ENCODE peak calls at places on chromosome 2, in five cellular contexts. K is IMR-90, B is brain microvascular endothelial cell, X is ovary, T is psoas muscle. U is an unnamed sample. For H3K27me3, the result is how much of the 10 kb centered on the place peaks cover.

GRCh38 chr2:163347982-163348842 is 387.6 kb downstream of the FIGN start:
- DNase-seq in K (peak), B (peak), X (peak), T (peak), U (peak)

GRCh38 chr2:26982102-26982742 is 11.8 kb downstream of the MAPRE3 start:
- DNase-seq in K (peak), B (peak), X (peak), T (peak), U (no peak)

GRCh38 chr2:20423376-20423775 is 23.5 kb upstream of the RHOB start:
- DNase-seq in K (no peak), B (no peak), X (no peak), T (no peak), U (no peak)

GRCh38 chr2:128420776-128421175 is 102.1 kb upstream of the HS6ST1 start:
- DNase-seq in K (no peak), B (no peak), X (no peak), T (no peak), U (no peak)

GRCh38 chr2:23757686-23758433 is 169.1 kb downstream of the ATAD2B start:
- DNase-seq in K (peak), B (peak), X (no peak), T (no peak), U (no peak)

GRCh38 chr2:61179701-61180639 is 18.0 kb downstream of the C2orf74 start:
- DNase-seq in K (peak), B (peak), X (peak), T (peak), U (no peak)

GRCh38 chr2:173749315-173749714 is 215.9 kb downstream of the SP3 start:
- DNase-seq in K (peak), B (peak), X (no peak), T (no peak), U (no peak)

GRCh38 chr2:122795763-122796162 is 1040.3 kb downstream of the TSN start:
- DNase-seq in K (no peak), B (no peak), X (no peak), T (no peak), U (no peak)

GRCh38 chr2:27915874-27916273 is 25.3 kb downstream of the BABAM2 start:
- DNase-seq in K (peak), B (no peak), X (no peak), T (no peak), U (no peak)

GRCh38 chr2:229300814-229301213 is 29.7 kb upstream of the PID1 start:
- DNase-seq in K (no peak), B (no peak), X (no peak), T (no peak), U (no peak)

GRCh38 chr2:40666438-40666837 is 214.5 kb upstream of the SLC8A1 start:
- DNase-seq in K (no peak), B (no peak), X (no peak), T (no peak), U (peak)

GRCh38 chr2:112881217-112882000 is 29.6 kb upstream of the IL37 start:
- DNase-seq in K (peak), B (peak), X (no peak), T (no peak), U (peak)

GRCh38 chr2:23477392-23477791 is 92.4 kb downstream of the KLHL29 start:
- DNase-seq in K (no peak), B (no peak), X (no peak), T (no peak), U (no peak)

GRCh38 chr2:147091448-147091847 is 753.4 kb upstream of the ACVR2A start:
- DNase-seq in K (no peak), B (no peak), X (no peak), T (no peak), U (no peak)

GRCh38 chr2:44793322-44793870 is 148.1 kb upstream of the SIX3 start:
- DNase-seq in K (peak), B (peak), X (no peak), T (no peak), U (no peak)

GRCh38 chr2:126518206-126518605 is 137.8 kb upstream of the GYPC start:
- DNase-seq in K (no peak), B (no peak), X (no peak), T (no peak), U (no peak)

GRCh38 chr2:135792401-135793152 is 44.4 kb downstream of the LCT start:
- DNase-seq in K (no peak), B (no peak), X (no peak), T (no peak), U (no peak)

GRCh38 chr2:25342372-25343186 is 854 bp upstream of the DNMT3A start:
- DNase-seq in K (peak), B (peak), X (peak), T (peak), U (no peak)

GRCh38 chr2:40758778-40759177 is 306.9 kb upstream of the SLC8A1 start:
- DNase-seq in K (peak), B (no peak), X (no peak), T (no peak), U (no peak)

GRCh38 chr2:119483395-119483753 is 40.9 kb downstream of the SCTR start:
- DNase-seq in K (no peak), B (no peak), X (no peak), T (no peak), U (no peak)

GRCh38 chr2:120253021-120253882 is 600 bp downstream of the RALB start:
- DNase-seq in K (peak), B (peak), X (peak), T (peak), U (no peak)

GRCh38 chr2:16700566-16701259 is 35.1 kb upstream of the CYRIA start:
- DNase-seq in K (no peak), B (no peak), X (no peak), T (no peak), U (no peak)

GRCh38 chr2:43762286-43762685 is 11.6 kb upstream of the DYNC2LI1 start:
- DNase-seq in K (peak), B (no peak), X (no peak), T (no peak), U (no peak)

GRCh38 chr2:88199912-88200682 is 30.0 kb downstream of the THNSL2 start:
- DNase-seq in K (no peak), B (no peak), X (no peak), T (peak), U (no peak)

GRCh38 chr2:196767101-196767500 is 32.4 kb downstream of the GTF3C3 start:
- DNase-seq in K (no peak), B (no peak), X (no peak), T (no peak), U (no peak)

GRCh38 chr2:18477333-18477732 is 83.1 kb downstream of the RDH14 start:
- DNase-seq in K (no peak), B (no peak), X (no peak), T (no peak), U (no peak)

GRCh38 chr2:238655974-238656722 is 191.7 kb upstream of the TWIST2 start:
- DNase-seq in K (no peak), B (no peak), X (no peak), T (no peak), U (no peak)

GRCh38 chr2:158174495-158174894 is 72.8 kb downstream of the UPP2 start:
- DNase-seq in K (no peak), B (no peak), X (no peak), T (no peak), U (no peak)

GRCh38 chr2:53233759-53234547 is 533.7 kb upstream of the CHAC2 start:
- DNase-seq in K (no peak), B (no peak), X (no peak), T (no peak), U (no peak)

GRCh38 chr2:153387203-153387602 is 91.4 kb downstream of the RPRM start:
- DNase-seq in K (no peak), B (no peak), X (peak), T (no peak), U (no peak)

GRCh38 chr2:84904717-84905174 is 710 bp upstream of the TMSB10 start:
- DNase-seq in K (peak), B (peak), X (peak), T (peak), U (no peak)

GRCh38 chr2:215188078-215188477 is 49.7 kb upstream of the ABCA12 start:
- DNase-seq in K (no peak), B (peak), X (no peak), T (no peak), U (no peak)

GRCh38 chr2:181396575-181397062 is 60.6 kb upstream of the ITGA4 start:
- DNase-seq in K (no peak), B (no peak), X (no peak), T (no peak), U (peak)

GRCh38 chr2:196482119-196483065 is 157.1 kb upstream of the CCDC150 start:
- DNase-seq in K (peak), B (peak), X (no peak), T (no peak), U (no peak)

DNA sequence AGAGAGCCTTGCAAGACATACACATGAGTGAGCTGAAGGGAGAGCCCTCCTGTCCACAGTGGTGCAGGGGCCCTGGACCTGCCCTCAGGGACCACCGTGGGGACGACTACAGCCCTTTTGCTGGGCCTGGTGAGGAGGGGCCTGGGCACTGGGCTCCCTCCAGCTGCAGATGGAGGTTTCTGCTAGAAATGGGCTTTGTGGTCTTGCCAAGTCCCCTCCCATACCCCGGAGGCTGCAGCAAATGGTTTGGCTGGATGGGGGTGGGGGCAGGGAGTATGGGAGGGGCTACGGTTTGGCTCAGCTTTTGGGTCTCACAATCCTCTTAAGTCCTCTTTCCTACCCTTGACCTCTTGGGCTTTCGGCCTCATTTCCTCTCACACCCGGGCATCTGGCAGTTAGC is 21.7 kb downstream of the TET3 start:
- DNase-seq in K (no peak), B (no peak), X (peak), T (no peak), U (no peak)
- H3K4me3 ChIP-seq in K (no peak), B (no peak), X (no peak), T (no peak), U (no peak)

GRCh38 chr2:172561270-172561669 is 5.4 kb downstream of the PDK1 start:
- DNase-seq in K (peak), B (no peak), X (no peak), T (no peak), U (no peak)
- TF ChIP-seq CTCF in K (no peak), B (no peak), X (no peak), T (no peak), U (no peak)

GRCh38 chr2:237488295-237488694 is 1.2 kb downstream of the MLPH start:
- DNase-seq in K (no peak), B (no peak), X (no peak), T (no peak), U (no peak)

GRCh38 chr2:237488901-237489860 is 2.1 kb downstream of the MLPH start:
- DNase-seq in K (peak), B (no peak), X (no peak), T (no peak), U (no peak)

GRCh38 chr2:237490805-237491194 is 3.7 kb downstream of the MLPH start:
- DNase-seq in K (no peak), B (no peak), X (no peak), T (no peak), U (no peak)

GRCh38 chr2:237491515-237492118 is 4.6 kb downstream of the MLPH start:
- DNase-seq in K (no peak), B (no peak), X (no peak), T (no peak), U (no peak)

DNA sequence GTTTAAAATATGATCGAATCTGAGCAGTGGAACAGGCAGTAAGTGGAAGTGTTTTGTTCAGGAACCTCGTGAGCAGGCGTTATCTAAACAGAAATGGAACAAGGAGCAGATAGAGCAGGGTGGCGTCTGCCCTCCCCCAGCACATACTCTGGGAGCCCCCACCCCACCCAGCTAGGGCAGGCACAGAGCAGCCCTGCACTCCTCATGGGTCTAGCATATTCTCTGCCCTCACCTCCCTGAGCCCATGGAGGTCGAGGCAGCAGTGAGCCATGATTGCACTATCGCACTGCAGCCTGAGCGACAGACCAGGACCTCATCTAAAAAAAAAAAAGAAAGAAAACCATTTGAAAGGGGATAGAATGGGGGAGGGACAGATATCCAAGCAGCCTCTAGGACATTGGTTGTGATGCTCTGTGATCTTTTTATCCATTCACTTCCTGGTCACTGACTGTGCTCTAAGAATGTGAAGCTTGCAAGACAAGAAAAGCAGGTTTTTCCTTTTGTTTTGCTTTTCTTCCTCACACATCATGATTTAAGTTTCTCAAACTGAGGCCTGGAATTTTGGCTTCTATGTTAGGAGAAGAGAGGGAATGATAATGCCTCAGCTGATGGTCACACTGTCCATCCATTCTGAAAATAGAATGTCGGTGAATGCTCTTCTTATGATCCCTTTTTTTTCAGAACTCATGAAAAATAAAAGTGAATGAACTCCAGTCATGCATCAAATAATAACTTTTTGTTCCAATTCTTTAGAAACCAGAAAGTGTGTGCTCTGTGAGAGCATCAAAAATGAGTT is 3.2 kb downstream of the MLPH start:
- DNase-seq in K (no peak), B (no peak), X (no peak), T (no peak), U (no peak)
- H3K27me3 ChIP-seq in K (under half), B (under half), X (under half), T (under half), U (under half)

GRCh38 chr2:213152888-213153287 is 1.5 kb upstream of the IKZF2 start:
- DNase-seq in K (no peak), B (no peak), X (no peak), T (no peak), U (no peak)
- H3K4me3 ChIP-seq in K (peak), B (peak), X (no peak), T (peak), U (peak)

GRCh38 chr2:59584958-59585357 is 968.5 kb downstream of the BCL11A start:
- DNase-seq in K (no peak), B (no peak), X (no peak), T (no peak), U (no peak)
- TF ChIP-seq CTCF in K (no peak), B (no peak), X (no peak), T (no peak), U (no peak)

DNA sequence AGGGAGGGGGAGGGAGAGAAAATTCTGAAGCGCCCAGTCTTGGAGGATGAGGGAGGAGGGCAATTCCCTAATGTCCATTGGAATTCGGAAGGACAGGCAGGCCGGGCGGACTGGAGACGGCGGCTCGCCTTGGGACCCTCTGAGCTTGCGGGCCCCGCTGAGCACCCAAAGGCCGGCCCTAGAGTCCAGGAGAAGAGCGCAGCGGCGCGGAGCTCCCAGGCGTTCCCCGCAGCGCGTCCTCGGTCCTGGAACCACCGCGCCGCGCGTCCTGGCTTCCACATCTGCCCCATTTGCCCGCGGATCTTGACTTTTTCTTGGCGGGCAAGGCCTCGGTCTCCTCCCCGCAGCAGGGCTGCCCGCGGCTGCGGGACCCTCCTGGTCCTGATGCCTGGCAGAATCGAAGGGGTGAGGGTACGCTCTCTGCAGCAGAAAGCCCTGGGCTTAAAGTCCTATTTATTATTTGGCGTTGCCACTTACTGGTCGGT is 675 bp upstream of the MLPH start:
- DNase-seq in K (no peak), B (no peak), X (no peak), T (no peak), U (no peak)
- H3K27me3 ChIP-seq in K (under half), B (under half), X (under half), T (under half), U (under half)

GRCh38 chr2:190378883-190379237 is 29.3 kb upstream of the MFSD6 start:
- DNase-seq in K (no peak), B (no peak), X (no peak), T (no peak), U (no peak)
- H3K4me3 ChIP-seq in K (no peak), B (no peak), X (no peak), T (no peak), U (no peak)